ENCODE peak calls at places on chromosomes 6 and 20, in four cellular contexts. One of them, this sample, is unnamed.

GRCh38 chr6:139429559-139430150 is 55.2 kb upstream of the CITED2 start:
- DNase-seq in WTC11: no peak
- DNase-seq in HepG2: no peak
- DNase-seq in SK-N-SH: no peak
- DNase-seq in this sample: no peak

GRCh38 chr6:161921602-161922400 is 647.9 kb upstream of the AGPAT4 start:
- DNase-seq in HepG2: no peak
- DNase-seq in WTC11: no peak
- DNase-seq in SK-N-SH: no peak
- DNase-seq in this sample: no peak

GRCh38 chr20:50395258-50395729 is 114.9 kb upstream of the PTPN1 start:
- DNase-seq in WTC11: no peak
- DNase-seq in SK-N-SH: no peak
- DNase-seq in HepG2: no peak
- DNase-seq in this sample: no peak

GRCh38 chr20:33442136-33443005 is 1.2 kb downstream of the SNTA1 start:
- DNase-seq in HepG2: no peak
- DNase-seq in SK-N-SH: no peak
- DNase-seq in WTC11: no peak
- DNase-seq in this sample: peak

GRCh38 chr6:154380733-154381132 is 24.1 kb upstream of the IPCEF1 start:
- DNase-seq in HepG2: no peak
- DNase-seq in WTC11: no peak
- DNase-seq in SK-N-SH: no peak
- DNase-seq in this sample: no peak

GRCh38 chr6:149484733-149485700 is at the start of gene ZC3H12D:
- DNase-seq in HepG2: peak
- DNase-seq in SK-N-SH: no peak
- DNase-seq in WTC11: no peak
- DNase-seq in this sample: no peak

GRCh38 chr20:59574308-59574707 is 30.0 kb upstream of the PHACTR3 start:
- DNase-seq in SK-N-SH: peak
- DNase-seq in HepG2: no peak
- DNase-seq in WTC11: no peak
- DNase-seq in this sample: no peak

GRCh38 chr6:142377112-142377848 is 75.5 kb downstream of the ADGRG6 start:
- DNase-seq in SK-N-SH: no peak
- DNase-seq in HepG2: peak
- DNase-seq in WTC11: peak
- DNase-seq in this sample: peak

GRCh38 chr6:69162811-69163210 is 527.7 kb downstream of the ADGRB3 start:
- DNase-seq in SK-N-SH: no peak
- DNase-seq in HepG2: no peak
- DNase-seq in WTC11: no peak
- DNase-seq in this sample: no peak

GRCh38 chr20:56207656-56208055 is 40.9 kb upstream of the MC3R start:
- DNase-seq in HepG2: no peak
- DNase-seq in WTC11: no peak
- DNase-seq in SK-N-SH: no peak
- DNase-seq in this sample: no peak

GRCh38 chr20:13279171-13279570 is 58.1 kb downstream of the ISM1 start:
- DNase-seq in HepG2: no peak
- DNase-seq in SK-N-SH: no peak
- DNase-seq in WTC11: no peak
- DNase-seq in this sample: no peak

GRCh38 chr6:51644426-51644825 is 443.0 kb downstream of the PKHD1 start:
- DNase-seq in HepG2: no peak
- DNase-seq in SK-N-SH: no peak
- DNase-seq in WTC11: no peak
- DNase-seq in this sample: no peak

GRCh38 chr20:10508060-10508459 is 73.0 kb downstream of the SLX4IP start:
- DNase-seq in WTC11: no peak
- DNase-seq in HepG2: no peak
- DNase-seq in SK-N-SH: no peak
- DNase-seq in this sample: no peak

GRCh38 chr6:322205-322930 is 30.1 kb downstream of the DUSP22 start:
- DNase-seq in SK-N-SH: no peak
- DNase-seq in HepG2: no peak
- DNase-seq in WTC11: no peak
- DNase-seq in this sample: peak
- TF ChIP-seq FOXJ3 in SK-N-SH: no peak
- TF ChIP-seq FOXJ3 in HepG2: no peak
- TF ChIP-seq FOXJ3 in WTC11: no peak
- TF ChIP-seq FOXJ3 in this sample: no peak

GRCh38 chr6:21958428-21958827 is 338.4 kb downstream of the PRL start:
- DNase-seq in SK-N-SH: no peak
- DNase-seq in WTC11: no peak
- DNase-seq in HepG2: no peak
- DNase-seq in this sample: no peak

GRCh38 chr6:21952367-21952766 is 344.5 kb downstream of the PRL start:
- DNase-seq in HepG2: no peak
- DNase-seq in SK-N-SH: no peak
- DNase-seq in WTC11: no peak
- DNase-seq in this sample: no peak

GRCh38 chr6:21949211-21949801 is 347.5 kb downstream of the PRL start:
- DNase-seq in HepG2: peak
- DNase-seq in SK-N-SH: no peak
- DNase-seq in WTC11: no peak
- DNase-seq in this sample: no peak

GRCh38 chr6:21955196-21955595 is 341.6 kb downstream of the PRL start:
- DNase-seq in WTC11: no peak
- DNase-seq in HepG2: no peak
- DNase-seq in SK-N-SH: no peak
- DNase-seq in this sample: no peak

GRCh38 chr6:21953831-21954801 is 342.7 kb downstream of the PRL start:
- DNase-seq in WTC11: peak
- DNase-seq in SK-N-SH: peak
- DNase-seq in HepG2: peak
- DNase-seq in this sample: peak
- TF ChIP-seq FOXJ3 in WTC11: no peak
- TF ChIP-seq FOXJ3 in SK-N-SH: no peak
- TF ChIP-seq FOXJ3 in HepG2: no peak
- TF ChIP-seq FOXJ3 in this sample: no peak

GRCh38 chr6:41072836-41073202 is at the start of gene NFYA:
- DNase-seq in SK-N-SH: peak
- DNase-seq in WTC11: peak
- DNase-seq in HepG2: no peak
- DNase-seq in this sample: peak
- TF ChIP-seq FOXJ3 in SK-N-SH: no peak
- TF ChIP-seq FOXJ3 in WTC11: no peak
- TF ChIP-seq FOXJ3 in HepG2: no peak
- TF ChIP-seq FOXJ3 in this sample: no peak

DNA sequence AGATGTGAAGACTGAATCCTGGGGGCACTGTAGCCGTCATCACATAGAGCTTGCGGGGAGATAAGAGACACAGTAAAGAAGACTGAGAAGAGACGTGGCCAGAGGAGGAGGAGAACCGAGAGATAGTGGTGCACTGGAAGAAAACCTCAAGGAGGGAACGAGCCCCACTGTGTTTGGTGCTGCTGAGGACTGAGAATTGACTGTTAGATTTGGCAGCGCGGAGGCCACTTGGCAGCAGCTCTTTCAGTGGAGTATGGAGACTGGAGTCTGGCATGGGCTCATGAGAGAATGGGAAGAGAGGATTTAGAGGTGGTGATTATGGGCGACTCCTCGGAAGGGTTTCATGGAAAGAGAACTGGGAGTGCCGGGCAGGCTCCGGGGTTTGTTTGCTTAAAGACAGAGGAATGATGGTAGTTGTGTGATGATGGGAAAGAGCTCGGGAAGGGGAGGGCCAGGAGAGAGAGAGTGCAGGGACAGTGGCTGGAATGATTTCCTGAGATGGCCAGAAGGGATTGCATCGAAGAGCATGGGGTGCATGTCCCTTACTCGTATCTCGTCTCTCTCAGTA is 18.0 kb downstream of the CDYL start:
- DNase-seq in HepG2: no peak
- DNase-seq in WTC11: no peak
- DNase-seq in SK-N-SH: no peak
- DNase-seq in this sample: no peak
- TF ChIP-seq FOXJ3 in HepG2: no peak
- TF ChIP-seq FOXJ3 in WTC11: no peak
- TF ChIP-seq FOXJ3 in SK-N-SH: no peak
- TF ChIP-seq FOXJ3 in this sample: no peak

GRCh38 chr6:5398530-5398929 is 137.2 kb downstream of the FARS2 start:
- DNase-seq in SK-N-SH: peak
- DNase-seq in HepG2: peak
- DNase-seq in WTC11: no peak
- DNase-seq in this sample: peak
- TF ChIP-seq FOXJ3 in SK-N-SH: no peak
- TF ChIP-seq FOXJ3 in HepG2: no peak
- TF ChIP-seq FOXJ3 in WTC11: no peak
- TF ChIP-seq FOXJ3 in this sample: no peak

This sample was measured in K562.